ENCODE peak calls at places on chromosome 16, in six cellular contexts. One of them, this sample, is unnamed.

GRCh38 chr16:30688701-30689100 is 10.3 kb upstream of the SRCAP start:
- DNase-seq in mesendoderm: no peak
- DNase-seq in AG04449: no peak
- DNase-seq in HFF-Myc: no peak
- DNase-seq in GM06990: no peak
- DNase-seq in ovary: no peak
- DNase-seq in this sample: no peak

GRCh38 chr16:4664538-4665418 is 28.6 kb upstream of the NUDT16L1 start:
- DNase-seq in HFF-Myc: no peak
- DNase-seq in mesendoderm: peak
- DNase-seq in AG04449: no peak
- DNase-seq in GM06990: no peak
- DNase-seq in ovary: peak
- DNase-seq in this sample: peak

GRCh38 chr16:15434425-15435215 is at the start of gene BMERB1:
- DNase-seq in mesendoderm: peak
- DNase-seq in ovary: peak
- DNase-seq in GM06990: peak
- DNase-seq in HFF-Myc: no peak
- DNase-seq in AG04449: no peak
- DNase-seq in this sample: peak

GRCh38 chr16:17072104-17072503 is 398.7 kb downstream of the XYLT1 start:
- DNase-seq in mesendoderm: no peak
- DNase-seq in GM06990: no peak
- DNase-seq in HFF-Myc: no peak
- DNase-seq in ovary: no peak
- DNase-seq in AG04449: no peak
- DNase-seq in this sample: no peak

GRCh38 chr16:19265531-19265930 is 20.0 kb upstream of the CLEC19A start:
- DNase-seq in AG04449: no peak
- DNase-seq in GM06990: no peak
- DNase-seq in HFF-Myc: no peak
- DNase-seq in mesendoderm: no peak
- DNase-seq in ovary: no peak
- DNase-seq in this sample: no peak

GRCh38 chr16:79339863-79340262 is 260.7 kb downstream of the MAF start:
- DNase-seq in HFF-Myc: no peak
- DNase-seq in mesendoderm: no peak
- DNase-seq in AG04449: no peak
- DNase-seq in GM06990: no peak
- DNase-seq in ovary: no peak
- DNase-seq in this sample: no peak

GRCh38 chr16:3029499-3030127 is 5.8 kb downstream of the THOC6 start:
- DNase-seq in GM06990: peak
- DNase-seq in ovary: no peak
- DNase-seq in mesendoderm: no peak
- DNase-seq in AG04449: no peak
- DNase-seq in HFF-Myc: no peak
- DNase-seq in this sample: no peak

GRCh38 chr16:1707193-1707790 is 1.3 kb downstream of the MAPK8IP3 start:
- DNase-seq in GM06990: no peak
- DNase-seq in AG04449: no peak
- DNase-seq in mesendoderm: peak
- DNase-seq in HFF-Myc: no peak
- DNase-seq in ovary: no peak
- DNase-seq in this sample: no peak

GRCh38 chr16:19086322-19087199 is 19.1 kb downstream of the COQ7 start:
- DNase-seq in HFF-Myc: peak
- DNase-seq in GM06990: peak
- DNase-seq in mesendoderm: peak
- DNase-seq in ovary: peak
- DNase-seq in AG04449: peak
- DNase-seq in this sample: peak

GRCh38 chr16:3716831-3717234 is 491 bp downstream of the TRAP1 start:
- DNase-seq in HFF-Myc: no peak
- DNase-seq in mesendoderm: peak
- DNase-seq in GM06990: no peak
- DNase-seq in ovary: no peak
- DNase-seq in AG04449: no peak
- DNase-seq in this sample: no peak

GRCh38 chr16:85632709-85633437 is 19.8 kb downstream of the GSE1 start:
- DNase-seq in ovary: no peak
- DNase-seq in HFF-Myc: no peak
- DNase-seq in GM06990: no peak
- DNase-seq in mesendoderm: no peak
- DNase-seq in AG04449: no peak
- DNase-seq in this sample: no peak

GRCh38 chr16:50372611-50373344 is 4.0 kb upstream of the BRD7 start:
- DNase-seq in GM06990: no peak
- DNase-seq in ovary: no peak
- DNase-seq in HFF-Myc: no peak
- DNase-seq in AG04449: no peak
- DNase-seq in mesendoderm: no peak
- DNase-seq in this sample: no peak

GRCh38 chr16:3460121-3460520 is 16.6 kb downstream of the NAA60 start:
- DNase-seq in HFF-Myc: no peak
- DNase-seq in mesendoderm: no peak
- DNase-seq in GM06990: no peak
- DNase-seq in ovary: no peak
- DNase-seq in AG04449: no peak
- DNase-seq in this sample: no peak

GRCh38 chr16:71428385-71428784 is 13.5 kb downstream of the TLE7 start:
- DNase-seq in GM06990: no peak
- DNase-seq in HFF-Myc: no peak
- DNase-seq in mesendoderm: no peak
- DNase-seq in ovary: no peak
- DNase-seq in AG04449: no peak
- DNase-seq in this sample: no peak

GRCh38 chr16:71425746-71426068 is 16.1 kb downstream of the TLE7 start:
- DNase-seq in ovary: no peak
- DNase-seq in HFF-Myc: no peak
- DNase-seq in GM06990: no peak
- DNase-seq in mesendoderm: no peak
- DNase-seq in AG04449: no peak
- DNase-seq in this sample: no peak

GRCh38 chr16:71426880-71427615 is 14.8 kb downstream of the TLE7 start:
- DNase-seq in mesendoderm: no peak
- DNase-seq in GM06990: no peak
- DNase-seq in HFF-Myc: no peak
- DNase-seq in ovary: no peak
- DNase-seq in AG04449: no peak
- DNase-seq in this sample: no peak

GRCh38 chr16:71424626-71425025 is 17.2 kb downstream of the TLE7 start:
- DNase-seq in HFF-Myc: no peak
- DNase-seq in ovary: no peak
- DNase-seq in AG04449: no peak
- DNase-seq in GM06990: no peak
- DNase-seq in mesendoderm: no peak
- DNase-seq in this sample: no peak

DNA sequence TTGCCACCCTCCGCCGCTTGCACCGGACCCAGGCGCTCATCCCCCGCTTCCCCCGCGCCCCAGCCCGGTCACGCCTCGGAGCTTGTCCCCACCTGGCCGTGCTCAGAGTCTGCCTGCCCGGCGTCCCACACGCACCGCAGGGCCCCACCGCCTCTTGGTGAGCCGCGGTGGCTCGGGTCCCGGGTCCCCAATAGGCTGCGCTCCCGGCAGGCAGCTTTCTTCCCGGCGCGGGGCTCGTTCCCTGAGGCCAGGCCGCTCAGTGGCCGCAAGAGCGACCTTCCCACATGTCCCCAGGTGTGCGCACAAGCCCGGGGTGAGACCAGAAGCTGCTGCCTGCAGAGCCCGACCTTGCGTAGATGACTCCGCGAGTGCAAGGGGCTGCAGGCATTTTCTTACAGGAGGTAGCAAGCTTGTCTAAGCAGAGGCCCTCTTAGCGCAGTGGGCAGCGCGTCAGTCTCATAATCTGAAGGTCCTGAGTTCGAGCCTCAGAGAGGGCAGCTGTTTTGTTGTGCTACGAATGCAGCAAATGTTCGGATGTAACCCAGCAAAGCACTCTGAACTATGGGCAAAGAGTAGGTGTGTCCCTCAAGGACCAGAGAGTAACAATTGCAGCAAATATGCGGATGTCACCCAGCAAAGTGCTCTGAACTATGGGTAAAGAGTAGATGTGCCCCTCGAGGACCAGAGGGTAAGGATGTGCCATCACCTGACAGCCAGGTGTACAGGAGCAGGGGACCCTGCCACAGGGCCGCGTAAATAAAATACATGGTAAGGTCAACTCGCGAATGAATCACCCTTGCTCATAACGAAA is 15.6 kb downstream of the TLE7 start:
- DNase-seq in HFF-Myc: peak
- DNase-seq in AG04449: peak
- DNase-seq in ovary: peak
- DNase-seq in mesendoderm: peak
- DNase-seq in GM06990: peak
- DNase-seq in this sample: no peak
- H3K4me3 ChIP-seq in HFF-Myc: peak
- H3K4me3 ChIP-seq in AG04449: peak
- H3K4me3 ChIP-seq in ovary: peak
- H3K4me3 ChIP-seq in mesendoderm: peak
- H3K4me3 ChIP-seq in GM06990: no peak
- H3K4me3 ChIP-seq in this sample: no peak

DNA sequence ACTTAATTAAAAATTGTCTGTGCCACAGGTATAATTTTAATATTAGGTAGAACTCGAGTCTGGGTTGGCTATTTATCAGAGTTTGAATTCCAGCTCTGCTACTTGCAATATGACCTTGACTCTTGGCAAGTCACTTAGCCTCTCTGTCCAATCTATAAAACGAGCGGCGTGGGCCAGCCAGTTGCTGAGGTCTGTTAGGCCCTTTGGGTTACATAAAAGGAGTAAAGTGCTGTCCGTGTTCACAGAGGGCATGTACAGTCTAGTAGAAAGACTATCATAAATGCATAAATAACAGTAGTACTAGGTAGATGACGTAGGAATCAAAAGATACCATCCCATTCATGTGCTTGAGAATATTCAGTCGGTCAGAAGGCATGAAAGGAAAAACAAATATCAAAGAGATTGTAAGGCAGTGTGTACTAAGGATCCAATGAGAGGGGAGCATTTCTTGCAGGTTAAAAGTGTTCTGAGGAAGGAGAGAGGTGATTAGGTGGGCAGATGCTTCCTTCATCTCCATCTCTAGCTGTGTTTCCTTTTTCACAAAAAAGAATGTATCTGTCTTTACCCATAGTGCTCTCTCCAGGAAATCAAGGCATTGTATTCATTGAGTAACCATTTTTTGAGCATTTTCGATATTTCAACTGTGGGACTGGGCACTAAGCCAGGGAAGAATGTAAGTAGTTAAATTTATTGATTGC is 2.4 kb downstream of the TNRC6A start:
- DNase-seq in mesendoderm: no peak
- DNase-seq in ovary: peak
- DNase-seq in AG04449: no peak
- DNase-seq in HFF-Myc: no peak
- DNase-seq in GM06990: no peak
- DNase-seq in this sample: no peak
- H3K4me3 ChIP-seq in mesendoderm: no peak
- H3K4me3 ChIP-seq in ovary: no peak
- H3K4me3 ChIP-seq in AG04449: no peak
- H3K4me3 ChIP-seq in HFF-Myc: peak
- H3K4me3 ChIP-seq in GM06990: no peak
- H3K4me3 ChIP-seq in this sample: no peak

DNA sequence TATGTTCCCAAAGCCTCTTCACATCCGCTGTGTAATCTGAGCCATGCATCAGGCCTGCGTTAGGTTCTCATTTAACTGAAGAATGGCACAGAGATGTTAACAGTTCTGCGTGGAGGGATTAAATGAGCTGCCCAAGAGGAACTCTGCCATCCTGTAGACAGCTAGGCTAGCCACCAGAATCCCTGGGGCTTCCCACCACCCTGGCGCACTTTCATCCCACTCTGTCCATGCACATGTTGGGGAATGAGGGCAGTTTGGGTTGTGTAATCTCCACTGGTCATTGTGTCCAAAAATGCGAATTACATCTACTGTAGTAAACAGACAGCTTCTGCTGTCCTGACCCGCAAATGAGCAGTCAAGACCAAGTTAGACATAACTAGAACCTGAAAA is 1.0 kb upstream of the GLG1 start:
- DNase-seq in HFF-Myc: no peak
- DNase-seq in GM06990: no peak
- DNase-seq in mesendoderm: peak
- DNase-seq in AG04449: no peak
- DNase-seq in ovary: no peak
- DNase-seq in this sample: no peak
- H3K4me3 ChIP-seq in HFF-Myc: no peak
- H3K4me3 ChIP-seq in GM06990: no peak
- H3K4me3 ChIP-seq in mesendoderm: no peak
- H3K4me3 ChIP-seq in AG04449: peak
- H3K4me3 ChIP-seq in ovary: no peak
- H3K4me3 ChIP-seq in this sample: no peak

GRCh38 chr16:68529608-68529930 is 9.5 kb upstream of the ZFP90 start:
- DNase-seq in HFF-Myc: no peak
- DNase-seq in mesendoderm: no peak
- DNase-seq in AG04449: no peak
- DNase-seq in ovary: no peak
- DNase-seq in GM06990: no peak
- DNase-seq in this sample: no peak

GRCh38 chr16:68529931-68530667 is 9.0 kb upstream of the ZFP90 start:
- DNase-seq in AG04449: peak
- DNase-seq in mesendoderm: peak
- DNase-seq in GM06990: peak
- DNase-seq in ovary: peak
- DNase-seq in HFF-Myc: peak
- DNase-seq in this sample: peak

GRCh38 chr16:68526143-68526781 is 12.8 kb upstream of the ZFP90 start:
- DNase-seq in AG04449: no peak
- DNase-seq in ovary: no peak
- DNase-seq in GM06990: no peak
- DNase-seq in HFF-Myc: no peak
- DNase-seq in mesendoderm: no peak
- DNase-seq in this sample: no peak

GRCh38 chr16:68526782-68527145 is 12.3 kb upstream of the ZFP90 start:
- DNase-seq in GM06990: no peak
- DNase-seq in ovary: no peak
- DNase-seq in HFF-Myc: no peak
- DNase-seq in AG04449: no peak
- DNase-seq in mesendoderm: no peak
- DNase-seq in this sample: no peak

DNA sequence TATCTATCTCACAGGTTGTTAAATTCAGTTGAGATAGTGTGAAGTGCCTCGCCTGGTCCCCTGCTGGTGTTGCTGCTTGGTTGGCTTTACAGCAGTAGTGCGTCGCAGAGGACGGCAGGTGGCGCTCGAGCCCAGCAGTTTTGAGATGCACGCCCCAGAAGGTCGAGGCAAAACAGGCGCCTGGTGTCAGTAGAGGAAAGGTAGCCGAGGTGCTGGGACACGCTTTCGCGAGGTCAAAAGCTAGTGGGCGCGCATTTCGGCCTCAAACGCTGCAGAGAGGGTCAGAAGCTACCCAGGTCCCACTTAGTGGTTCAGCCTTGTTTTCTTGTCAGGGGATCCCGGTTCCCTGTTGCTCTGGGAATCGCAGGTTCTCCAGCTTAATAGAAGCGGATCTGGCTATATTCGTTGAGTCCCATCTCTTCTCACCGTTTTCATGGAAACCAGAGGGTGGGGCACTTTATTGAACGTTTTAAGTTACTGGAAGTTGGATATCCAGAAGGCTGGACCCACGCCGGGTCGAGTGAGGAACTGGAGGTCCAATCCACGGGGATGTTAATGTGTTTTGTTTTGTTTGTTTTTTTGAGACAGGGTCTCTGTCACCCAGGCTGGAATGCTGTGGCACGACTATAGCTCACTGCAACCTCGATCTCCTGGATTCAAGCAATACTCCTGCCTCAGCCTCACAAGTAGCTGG is 10.3 kb upstream of the ZFP90 start:
- DNase-seq in GM06990: peak
- DNase-seq in HFF-Myc: peak
- DNase-seq in ovary: peak
- DNase-seq in mesendoderm: peak
- DNase-seq in AG04449: no peak
- DNase-seq in this sample: peak
- H3K4me3 ChIP-seq in GM06990: no peak
- H3K4me3 ChIP-seq in HFF-Myc: no peak
- H3K4me3 ChIP-seq in ovary: peak
- H3K4me3 ChIP-seq in mesendoderm: no peak
- H3K4me3 ChIP-seq in AG04449: peak
- H3K4me3 ChIP-seq in this sample: peak